ENCODE peak calls at places on chromosomes 13 and 19, in five cellular contexts. S, R, Q, G and E are unnamed samples.

GRCh38 chr13:66424417-66424816 is 805.7 kb downstream of the PCDH9 start:
- DNase-seq in R (no peak), Q (no peak), S (no peak), G (no peak), E (no peak)

GRCh38 chr13:110116072-110116487 is 190.9 kb downstream of the COL4A1 start:
- DNase-seq in Q (peak), G (peak), R (no peak), S (no peak), E (no peak)

GRCh38 chr13:61156753-61157152 is 258.9 kb downstream of the PCDH20 start:
- DNase-seq in S (no peak), R (no peak), G (no peak), Q (no peak), E (no peak)

GRCh38 chr13:42895781-42896180 is 96.3 kb downstream of the EPSTI1 start:
- DNase-seq in S (no peak), Q (no peak), R (no peak), G (no peak), E (peak)

GRCh38 chr13:53743906-53744305 is 715.3 kb downstream of the OLFM4 start:
- DNase-seq in Q (no peak), R (no peak), G (no peak), S (no peak), E (no peak)

GRCh38 chr13:50629497-50629896 is 214.0 kb downstream of the DLEU7 start:
- DNase-seq in R (no peak), G (no peak), S (no peak), Q (no peak), E (no peak)

GRCh38 chr19:10836478-10837325 is 690 bp upstream of the TMED1 start:
- DNase-seq in R (peak), S (peak), G (peak), Q (peak), E (peak)

GRCh38 chr13:58712191-58712590 is 1080.6 kb downstream of the PCDH17 start:
- DNase-seq in G (no peak), S (no peak), R (no peak), Q (peak), E (no peak)

GRCh38 chr19:6890938-6891337 is 3.6 kb downstream of the ADGRE1 start:
- DNase-seq in S (no peak), R (no peak), G (no peak), Q (no peak), E (no peak)

GRCh38 chr19:7010722-7011593 is 10.3 kb downstream of the MBD3L2B start:
- DNase-seq in R (no peak), G (no peak), S (no peak), Q (peak), E (no peak)

GRCh38 chr13:40536443-40537113 is 129.9 kb downstream of the FOXO1 start:
- DNase-seq in G (peak), R (no peak), S (no peak), Q (no peak), E (no peak)

GRCh38 chr13:111954681-111955411 is 112.1 kb upstream of the SOX1 start:
- DNase-seq in Q (no peak), G (no peak), S (no peak), R (no peak), E (no peak)

GRCh38 chr19:5711025-5711424 is 8.9 kb downstream of the LONP1 start:
- DNase-seq in R (no peak), S (no peak), G (no peak), Q (no peak), E (no peak)

GRCh38 chr13:91482427-91482826 is 84.0 kb downstream of the GPC5 start:
- DNase-seq in S (no peak), Q (no peak), R (no peak), G (no peak), E (no peak)

GRCh38 chr19:56405062-56405461 is 930 bp downstream of the ZNF583 start:
- DNase-seq in G (no peak), S (no peak), R (no peak), Q (no peak), E (no peak)